ENCODE peak calls at places on chromosome 20, in ten cellular contexts. One of them, this sample, is unnamed. For H3K36me3 and H3K4me1, the result is how much of the 10 kb centered on the place peaks cover.

GRCh38 chr20:13868331-13868730 is 83.5 kb downstream of the NDUFAF5 start:
- DNase-seq in small intestine: no peak
- DNase-seq in fibroblast of lung: peak
- DNase-seq in ovary: no peak
- DNase-seq in heart right ventricle: no peak
- DNase-seq in GM23338: no peak
- DNase-seq in CD8-positive, alpha-beta memory T cell: no peak
- DNase-seq in SJSA1: no peak
- DNase-seq in psoas muscle: no peak
- DNase-seq in IMR-90: peak
- DNase-seq in this sample: no peak

GRCh38 chr20:36572701-36573102 is 695 bp upstream of the TGIF2 start:
- DNase-seq in CD8-positive, alpha-beta memory T cell: peak
- DNase-seq in IMR-90: peak
- DNase-seq in GM23338: peak
- DNase-seq in psoas muscle: no peak
- DNase-seq in small intestine: peak
- DNase-seq in SJSA1: no peak
- DNase-seq in heart right ventricle: no peak
- DNase-seq in fibroblast of lung: peak
- DNase-seq in ovary: no peak
- DNase-seq in this sample: no peak

GRCh38 chr20:58251979-58252591 is 23.6 kb upstream of the ANKRD60 start:
- DNase-seq in GM23338: no peak
- DNase-seq in heart right ventricle: no peak
- DNase-seq in SJSA1: peak
- DNase-seq in small intestine: peak
- DNase-seq in psoas muscle: no peak
- DNase-seq in IMR-90: peak
- DNase-seq in CD8-positive, alpha-beta memory T cell: no peak
- DNase-seq in ovary: no peak
- DNase-seq in fibroblast of lung: peak
- DNase-seq in this sample: no peak

GRCh38 chr20:59515013-59515905 is 89.1 kb upstream of the PHACTR3 start:
- DNase-seq in IMR-90: peak
- DNase-seq in fibroblast of lung: peak
- DNase-seq in heart right ventricle: peak
- DNase-seq in CD8-positive, alpha-beta memory T cell: no peak
- DNase-seq in small intestine: peak
- DNase-seq in psoas muscle: peak
- DNase-seq in GM23338: peak
- DNase-seq in SJSA1: peak
- DNase-seq in ovary: peak
- DNase-seq in this sample: peak

GRCh38 chr20:54219751-54220426 is 12.0 kb downstream of the PFDN4 start:
- DNase-seq in IMR-90: peak
- DNase-seq in heart right ventricle: no peak
- DNase-seq in SJSA1: peak
- DNase-seq in small intestine: peak
- DNase-seq in ovary: no peak
- DNase-seq in psoas muscle: no peak
- DNase-seq in CD8-positive, alpha-beta memory T cell: no peak
- DNase-seq in fibroblast of lung: peak
- DNase-seq in GM23338: peak
- DNase-seq in this sample: no peak

GRCh38 chr20:51172558-51173428 is 149.9 kb upstream of the KCNG1 start:
- DNase-seq in CD8-positive, alpha-beta memory T cell: no peak
- DNase-seq in heart right ventricle: no peak
- DNase-seq in fibroblast of lung: no peak
- DNase-seq in SJSA1: no peak
- DNase-seq in small intestine: no peak
- DNase-seq in IMR-90: no peak
- DNase-seq in GM23338: peak
- DNase-seq in psoas muscle: no peak
- DNase-seq in ovary: no peak
- DNase-seq in this sample: peak

GRCh38 chr20:41082306-41082705 is 53.7 kb downstream of the TOP1 start:
- DNase-seq in fibroblast of lung: no peak
- DNase-seq in SJSA1: no peak
- DNase-seq in heart right ventricle: no peak
- DNase-seq in IMR-90: no peak
- DNase-seq in ovary: no peak
- DNase-seq in GM23338: no peak
- DNase-seq in CD8-positive, alpha-beta memory T cell: no peak
- DNase-seq in small intestine: no peak
- DNase-seq in psoas muscle: no peak
- DNase-seq in this sample: no peak

GRCh38 chr20:47691632-47692031 is 93.6 kb downstream of the SULF2 start:
- DNase-seq in GM23338: peak
- DNase-seq in psoas muscle: no peak
- DNase-seq in IMR-90: peak
- DNase-seq in SJSA1: no peak
- DNase-seq in heart right ventricle: no peak
- DNase-seq in CD8-positive, alpha-beta memory T cell: no peak
- DNase-seq in small intestine: no peak
- DNase-seq in ovary: no peak
- DNase-seq in fibroblast of lung: peak
- DNase-seq in this sample: no peak

GRCh38 chr20:13322198-13322597 is 101.1 kb downstream of the ISM1 start:
- DNase-seq in ovary: no peak
- DNase-seq in fibroblast of lung: no peak
- DNase-seq in GM23338: no peak
- DNase-seq in heart right ventricle: no peak
- DNase-seq in CD8-positive, alpha-beta memory T cell: no peak
- DNase-seq in SJSA1: no peak
- DNase-seq in psoas muscle: no peak
- DNase-seq in small intestine: no peak
- DNase-seq in IMR-90: no peak
- DNase-seq in this sample: no peak

GRCh38 chr20:51122931-51123658 is 100.2 kb upstream of the KCNG1 start:
- DNase-seq in GM23338: no peak
- DNase-seq in psoas muscle: no peak
- DNase-seq in fibroblast of lung: no peak
- DNase-seq in heart right ventricle: no peak
- DNase-seq in CD8-positive, alpha-beta memory T cell: no peak
- DNase-seq in ovary: no peak
- DNase-seq in small intestine: no peak
- DNase-seq in IMR-90: no peak
- DNase-seq in SJSA1: no peak
- DNase-seq in this sample: no peak

GRCh38 chr20:47038581-47039560 is 144.2 kb downstream of the EYA2 start:
- DNase-seq in psoas muscle: peak
- DNase-seq in SJSA1: no peak
- DNase-seq in fibroblast of lung: peak
- DNase-seq in small intestine: no peak
- DNase-seq in heart right ventricle: no peak
- DNase-seq in GM23338: no peak
- DNase-seq in IMR-90: no peak
- DNase-seq in CD8-positive, alpha-beta memory T cell: no peak
- DNase-seq in ovary: no peak
- DNase-seq in this sample: peak

GRCh38 chr20:50141811-50142561 is 11.5 kb downstream of the PEDS1 start:
- DNase-seq in GM23338: no peak
- DNase-seq in small intestine: no peak
- DNase-seq in ovary: no peak
- DNase-seq in fibroblast of lung: no peak
- DNase-seq in heart right ventricle: no peak
- DNase-seq in IMR-90: no peak
- DNase-seq in SJSA1: no peak
- DNase-seq in CD8-positive, alpha-beta memory T cell: no peak
- DNase-seq in psoas muscle: no peak
- DNase-seq in this sample: no peak

GRCh38 chr20:3121271-3121911 is 36.9 kb upstream of the AVP start:
- DNase-seq in psoas muscle: no peak
- DNase-seq in SJSA1: no peak
- DNase-seq in heart right ventricle: no peak
- DNase-seq in CD8-positive, alpha-beta memory T cell: no peak
- DNase-seq in IMR-90: no peak
- DNase-seq in small intestine: no peak
- DNase-seq in GM23338: no peak
- DNase-seq in ovary: no peak
- DNase-seq in fibroblast of lung: no peak
- DNase-seq in this sample: no peak

GRCh38 chr20:20096421-20096820 is 44.1 kb downstream of the CFAP61 start:
- DNase-seq in CD8-positive, alpha-beta memory T cell: no peak
- DNase-seq in fibroblast of lung: no peak
- DNase-seq in SJSA1: no peak
- DNase-seq in IMR-90: no peak
- DNase-seq in small intestine: no peak
- DNase-seq in GM23338: no peak
- DNase-seq in psoas muscle: no peak
- DNase-seq in heart right ventricle: no peak
- DNase-seq in ovary: no peak
- DNase-seq in this sample: no peak

DNA sequence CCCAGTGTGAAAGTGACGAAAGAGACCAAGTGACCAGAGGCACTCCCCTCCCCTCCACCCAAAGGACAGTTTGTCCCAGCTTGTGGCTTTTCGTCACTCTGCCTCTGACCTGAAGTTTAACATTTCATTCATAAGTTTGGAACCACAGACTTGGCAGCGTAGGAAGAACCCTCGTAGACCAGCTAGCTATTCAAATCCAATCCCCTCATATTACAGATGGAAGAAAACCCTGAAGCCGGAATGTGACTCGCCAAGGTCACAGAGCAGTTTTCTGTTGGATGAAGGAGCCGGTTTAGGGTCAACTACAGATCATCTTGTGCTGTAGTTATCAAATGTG is 3.9 kb upstream of the SYS1 start:
- DNase-seq in psoas muscle: peak
- DNase-seq in IMR-90: peak
- DNase-seq in GM23338: no peak
- DNase-seq in heart right ventricle: no peak
- DNase-seq in small intestine: no peak
- DNase-seq in SJSA1: peak
- DNase-seq in CD8-positive, alpha-beta memory T cell: no peak
- DNase-seq in fibroblast of lung: peak
- DNase-seq in ovary: no peak
- DNase-seq in this sample: peak
- H3K36me3 ChIP-seq in psoas muscle: under half
- H3K36me3 ChIP-seq in IMR-90: under half
- H3K36me3 ChIP-seq in GM23338: under half
- H3K36me3 ChIP-seq in heart right ventricle: under half
- H3K36me3 ChIP-seq in small intestine: under half
- H3K36me3 ChIP-seq in SJSA1: under half
- H3K36me3 ChIP-seq in CD8-positive, alpha-beta memory T cell: under half
- H3K36me3 ChIP-seq in fibroblast of lung: under half
- H3K36me3 ChIP-seq in ovary: under half
- H3K36me3 ChIP-seq in this sample: under half

DNA sequence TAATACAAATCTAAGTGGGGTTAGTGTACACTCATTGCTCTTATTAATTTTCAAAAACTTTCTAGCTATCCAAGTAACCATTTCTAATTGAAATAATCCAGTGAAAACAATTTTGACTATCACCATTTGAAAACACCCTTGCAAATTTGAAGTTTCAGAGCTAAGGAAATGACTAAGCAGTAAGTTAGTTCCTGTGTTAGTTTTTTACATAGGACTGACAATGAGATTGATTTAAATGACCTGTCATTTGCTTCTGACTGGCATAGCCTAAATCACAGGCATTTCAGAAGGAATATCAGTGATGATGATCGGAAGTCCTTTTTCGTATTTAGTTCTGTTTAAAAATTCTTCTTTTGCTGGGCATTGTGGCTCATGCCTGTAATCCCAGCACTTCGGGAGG is 27.0 kb downstream of the STK4 start:
- DNase-seq in ovary: no peak
- DNase-seq in heart right ventricle: no peak
- DNase-seq in SJSA1: no peak
- DNase-seq in GM23338: no peak
- DNase-seq in fibroblast of lung: peak
- DNase-seq in small intestine: no peak
- DNase-seq in psoas muscle: no peak
- DNase-seq in IMR-90: peak
- DNase-seq in CD8-positive, alpha-beta memory T cell: no peak
- DNase-seq in this sample: no peak
- H3K4me1 ChIP-seq in ovary: under half
- H3K4me1 ChIP-seq in heart right ventricle: under half
- H3K4me1 ChIP-seq in SJSA1: under half
- H3K4me1 ChIP-seq in GM23338: under half
- H3K4me1 ChIP-seq in fibroblast of lung: under half
- H3K4me1 ChIP-seq in small intestine: under half
- H3K4me1 ChIP-seq in psoas muscle: under half
- H3K4me1 ChIP-seq in IMR-90: under half
- H3K4me1 ChIP-seq in CD8-positive, alpha-beta memory T cell: half or more
- H3K4me1 ChIP-seq in this sample: under half

GRCh38 chr20:32807706-32808105 is 12.0 kb upstream of the MAPRE1 start:
- DNase-seq in small intestine: no peak
- DNase-seq in SJSA1: no peak
- DNase-seq in ovary: no peak
- DNase-seq in IMR-90: no peak
- DNase-seq in GM23338: peak
- DNase-seq in CD8-positive, alpha-beta memory T cell: no peak
- DNase-seq in fibroblast of lung: no peak
- DNase-seq in psoas muscle: no peak
- DNase-seq in heart right ventricle: no peak
- DNase-seq in this sample: no peak
- H3K27ac ChIP-seq in small intestine: no peak
- H3K27ac ChIP-seq in SJSA1: no peak
- H3K27ac ChIP-seq in ovary: no peak
- H3K27ac ChIP-seq in IMR-90: no peak
- H3K27ac ChIP-seq in GM23338: peak
- H3K27ac ChIP-seq in CD8-positive, alpha-beta memory T cell: no peak
- H3K27ac ChIP-seq in fibroblast of lung: no peak
- H3K27ac ChIP-seq in psoas muscle: no peak
- H3K27ac ChIP-seq in heart right ventricle: no peak
- H3K27ac ChIP-seq in this sample: no peak

DNA sequence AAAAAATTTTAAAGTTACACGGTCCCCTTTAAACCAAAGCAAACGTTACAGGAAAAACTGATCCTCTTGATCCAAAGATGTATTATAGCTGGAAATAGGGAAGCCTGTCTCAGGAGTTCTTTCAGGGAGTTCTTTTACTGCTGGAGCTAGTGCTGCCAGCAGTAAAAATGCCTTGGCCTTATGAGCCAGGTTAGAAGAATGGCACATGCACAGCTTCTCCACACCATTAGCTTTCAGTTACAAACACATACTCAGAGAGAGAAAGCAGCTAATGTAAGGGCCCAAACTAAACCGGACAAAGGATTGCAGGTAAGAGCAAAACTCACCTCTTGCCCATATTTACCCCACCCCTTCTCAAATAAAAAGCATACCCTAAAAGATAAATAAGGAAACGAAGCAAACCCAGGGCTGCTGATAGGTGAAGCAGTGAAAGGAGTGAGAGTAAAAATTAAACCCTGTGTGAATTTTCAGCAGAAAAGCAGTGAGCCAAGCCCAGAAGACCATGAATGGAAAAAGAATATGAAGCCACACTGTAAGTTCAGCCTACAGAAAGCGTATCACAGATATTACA is 19.0 kb downstream of the TBC1D20 start:
- DNase-seq in ovary: no peak
- DNase-seq in psoas muscle: no peak
- DNase-seq in CD8-positive, alpha-beta memory T cell: no peak
- DNase-seq in fibroblast of lung: no peak
- DNase-seq in SJSA1: no peak
- DNase-seq in GM23338: no peak
- DNase-seq in heart right ventricle: no peak
- DNase-seq in small intestine: no peak
- DNase-seq in IMR-90: no peak
- DNase-seq in this sample: no peak
- H3K36me3 ChIP-seq in ovary: under half
- H3K36me3 ChIP-seq in psoas muscle: under half
- H3K36me3 ChIP-seq in CD8-positive, alpha-beta memory T cell: under half
- H3K36me3 ChIP-seq in fibroblast of lung: under half
- H3K36me3 ChIP-seq in SJSA1: half or more
- H3K36me3 ChIP-seq in GM23338: under half
- H3K36me3 ChIP-seq in heart right ventricle: half or more
- H3K36me3 ChIP-seq in small intestine: under half
- H3K36me3 ChIP-seq in IMR-90: half or more
- H3K36me3 ChIP-seq in this sample: half or more